ENCODE peak calls at places on chromosome 6, in seven cellular contexts. J is astrocyte of the cerebellum, W is GM23338, P is GM10248, K is fibroblast of the aortic adventitia, Y is CD14-positive monocyte, H is lower leg skin. X is an unnamed sample.

GRCh38 chr6:93300661-93301060 is 118.7 kb downstream of the EPHA7 start:
- DNase-seq in J (no peak), W (no peak), P (no peak), K (no peak), Y (no peak), H (no peak), X (no peak)

GRCh38 chr6:79586548-79586947 is 44.6 kb upstream of the SH3BGRL2 start:
- DNase-seq in J (no peak), W (peak; percentile 74), P (no peak), K (peak; percentile 33), Y (no peak), H (no peak), X (no peak)

GRCh38 chr6:56875961-56876360 is 78.9 kb upstream of the BEND6 start:
- DNase-seq in J (no peak), W (no peak), P (no peak), K (no peak), Y (no peak), H (no peak), X (no peak)

GRCh38 chr6:24146871-24147270 is 20.9 kb downstream of the NRSN1 start:
- DNase-seq in J (no peak), W (no peak), P (no peak), K (no peak), Y (no peak), H (no peak), X (no peak)

GRCh38 chr6:128567029-128567428 is 46.6 kb upstream of the PTPRK start:
- DNase-seq in J (no peak), W (no peak), P (no peak), K (peak; percentile 26), Y (no peak), H (no peak), X (no peak)

GRCh38 chr6:56346958-56347357 is 99.6 kb upstream of the COL21A1 start:
- DNase-seq in J (no peak), W (peak; percentile 63), P (no peak), K (no peak), Y (no peak), H (no peak), X (no peak)

GRCh38 chr6:8939615-8940014 is 504.3 kb upstream of the SLC35B3 start:
- DNase-seq in J (no peak), W (no peak), P (no peak), K (no peak), Y (no peak), H (no peak), X (no peak)

GRCh38 chr6:25193147-25193864 is 85.9 kb upstream of the CARMIL1 start:
- DNase-seq in J (peak; percentile 95), W (no peak), P (no peak), K (peak; percentile 99), Y (no peak), H (peak; percentile 84), X (no peak)

GRCh38 chr6:4344317-4344899 is 209.0 kb upstream of the ECI2 start:
- DNase-seq in J (no peak), W (no peak), P (no peak), K (no peak), Y (no peak), H (no peak), X (no peak)

GRCh38 chr6:7073810-7074525 is 33.8 kb upstream of the RREB1 start:
- DNase-seq in J (no peak), W (no peak), P (peak; percentile 91), K (no peak), Y (peak; percentile 58), H (no peak), X (no peak)

GRCh38 chr6:53651149-53651763 is 14.3 kb downstream of the KLHL31 start:
- DNase-seq in J (peak; percentile 69), W (peak; percentile 84), P (peak; percentile 38), K (peak; percentile 89), Y (peak; percentile 62), H (peak; percentile 88), X (no peak)
- TF ChIP-seq CTCF in J (peak; percentile 49), W (peak; percentile 70), P (peak; percentile 40), K (peak; percentile 56), Y (peak; percentile 69), H (no peak), X (peak; percentile 83)

GRCh38 chr6:138518054-138518453 is 18.8 kb upstream of the NHSL1 start:
- DNase-seq in J (no peak), W (no peak), P (no peak), K (no peak), Y (no peak), H (no peak), X (no peak)

GRCh38 chr6:138521800-138522199 is 22.5 kb upstream of the NHSL1 start:
- DNase-seq in J (no peak), W (no peak), P (no peak), K (no peak), Y (no peak), H (no peak), X (no peak)

GRCh38 chr6:138522611-138523010 is 23.3 kb upstream of the NHSL1 start:
- DNase-seq in J (no peak), W (no peak), P (no peak), K (no peak), Y (no peak), H (no peak), X (no peak)

GRCh38 chr6:138517635-138518034 is 18.3 kb upstream of the NHSL1 start:
- DNase-seq in J (no peak), W (peak; percentile 85), P (peak; percentile 68), K (peak; percentile 61), Y (peak; percentile 55), H (no peak), X (no peak)

GRCh38 chr6:138520463-138520862 is 21.2 kb upstream of the NHSL1 start:
- DNase-seq in J (no peak), W (no peak), P (peak; percentile 16), K (peak; percentile 64), Y (no peak), H (no peak), X (no peak)
- TF ChIP-seq CTCF in J (peak; percentile 17), W (no peak), P (no peak), K (peak; percentile 45), Y (peak; percentile 75), H (no peak), X (peak; percentile 82)

GRCh38 chr6:116572162-116572561 is 858 bp downstream of the RWDD1 start:
- DNase-seq in J (no peak), W (no peak), P (peak; percentile 31), K (peak; percentile 47), Y (no peak), H (no peak), X (no peak)

GRCh38 chr6:116571683-116572000 is 338 bp downstream of the RWDD1 start:
- DNase-seq in J (no peak), W (no peak), P (no peak), K (no peak), Y (no peak), H (no peak), X (no peak)

GRCh38 chr6:116568111-116568510 is 3.2 kb upstream of the RWDD1 start:
- DNase-seq in J (no peak), W (no peak), P (no peak), K (peak; percentile 33), Y (no peak), H (no peak), X (no peak)

GRCh38 chr6:116568851-116569755 is 2.2 kb upstream of the RWDD1 start:
- DNase-seq in J (no peak), W (no peak), P (no peak), K (no peak), Y (no peak), H (no peak), X (no peak)

DNA sequence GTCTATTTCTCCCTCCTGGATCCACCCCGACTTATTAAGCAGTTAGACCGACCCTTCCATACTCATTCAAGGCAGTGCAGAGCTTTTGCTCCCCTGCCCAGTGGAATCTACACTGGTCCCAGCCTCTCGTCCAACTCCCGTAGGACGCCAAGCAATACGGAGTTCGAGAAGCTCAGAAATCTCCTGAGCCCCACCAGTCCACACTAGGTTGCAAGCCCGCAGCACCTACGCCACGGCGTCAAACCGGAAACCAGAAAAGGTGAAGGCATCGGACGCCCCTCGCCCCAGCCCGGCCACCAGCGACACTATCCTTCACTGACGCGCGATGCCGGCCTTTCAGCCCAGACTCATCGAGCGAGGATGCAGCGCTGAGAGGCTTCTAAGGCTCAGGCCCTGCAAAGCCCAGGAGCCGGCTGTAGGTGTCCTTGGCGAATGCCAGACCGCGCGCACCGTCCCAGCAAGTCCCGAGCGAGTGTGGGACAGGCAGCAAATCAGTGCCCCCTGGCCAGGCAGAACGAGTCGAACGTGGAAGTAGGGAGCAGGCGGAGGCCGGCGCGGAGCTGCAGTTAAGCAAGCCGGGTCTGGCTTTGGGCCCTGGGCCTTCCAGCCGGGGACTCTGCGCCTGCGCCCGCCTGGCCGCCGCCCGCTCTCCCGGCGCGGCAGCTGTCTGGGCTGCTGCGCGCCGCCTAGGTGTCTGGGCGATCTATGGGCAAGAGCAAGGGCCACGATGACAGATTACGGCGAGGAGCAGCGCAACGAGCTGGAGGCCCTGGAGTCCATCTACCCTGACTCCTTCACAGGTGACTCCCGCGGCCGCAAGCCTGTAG is at the start of gene RWDD1:
- DNase-seq in J (peak; percentile 99), W (peak; percentile 99), P (peak; percentile 97), K (peak; percentile 99), Y (peak; percentile 99), H (peak; percentile 99), X (peak; percentile 100)
- TF ChIP-seq CTCF in J (no peak), W (no peak), P (no peak), K (no peak), Y (no peak), H (no peak), X (peak; percentile 38)

GRCh38 chr6:163338671-163339405 is 75.7 kb upstream of the QKI start:
- DNase-seq in J (peak; percentile 88), W (peak; percentile 55), P (no peak), K (peak; percentile 56), Y (no peak), H (no peak), X (no peak)

GRCh38 chr6:163339466-163339865 is 75.1 kb upstream of the QKI start:
- DNase-seq in J (no peak), W (no peak), P (no peak), K (no peak), Y (no peak), H (no peak), X (no peak)

GRCh38 chr6:163341224-163341623 is 73.3 kb upstream of the QKI start:
- DNase-seq in J (no peak), W (no peak), P (no peak), K (no peak), Y (no peak), H (no peak), X (no peak)

GRCh38 chr6:163341671-163342070 is 72.8 kb upstream of the QKI start:
- DNase-seq in J (no peak), W (no peak), P (no peak), K (no peak), Y (no peak), H (no peak), X (no peak)

DNA sequence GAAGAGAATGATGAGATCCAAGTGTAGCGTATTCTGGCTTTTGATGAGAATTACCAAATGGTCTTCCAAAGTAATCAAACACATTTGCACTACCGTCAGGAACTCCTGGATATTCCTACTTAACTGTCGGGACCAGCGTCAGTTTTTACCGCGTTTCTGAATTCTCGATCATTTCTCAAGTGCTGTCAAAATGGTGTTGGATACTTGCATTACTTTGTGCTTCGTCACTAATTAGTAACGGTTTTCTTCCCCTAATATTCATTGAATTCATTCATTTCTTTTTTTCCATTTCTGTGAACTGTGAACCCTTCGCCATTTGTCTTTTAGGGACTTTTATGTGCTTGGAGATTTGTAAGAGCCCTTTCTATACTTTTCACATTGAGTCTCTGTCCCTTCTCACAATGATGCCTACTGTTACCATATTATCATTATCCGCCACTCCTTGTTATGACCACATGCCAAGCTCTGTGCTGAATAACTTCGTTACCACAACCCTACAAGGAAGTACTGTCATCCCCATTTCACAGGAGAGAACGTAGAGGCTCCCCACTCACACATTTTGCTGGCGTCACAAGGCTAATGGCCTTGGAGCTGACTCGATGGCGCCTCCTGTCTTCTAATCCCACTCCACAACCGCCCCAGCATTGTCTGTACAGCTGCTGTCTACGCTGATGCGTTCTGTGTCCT is 74.2 kb upstream of the QKI start:
- DNase-seq in J (no peak), W (no peak), P (no peak), K (no peak), Y (no peak), H (no peak), X (no peak)
- TF ChIP-seq CTCF in J (peak; percentile 8), W (peak; percentile 60), P (no peak), K (no peak), Y (no peak), H (no peak), X (peak; percentile 29)